ENCODE peak calls at places on chromosomes 13 and 19, in nine cellular contexts. S is uterus; M is fibroblast of lung; F is right cardiac atrium; T is effector memory CD4-positive, alpha-beta T cell; O is spleen; B is K562; K is tibial nerve; X is left ventricle myocardium inferior. D is an unnamed sample. For H3K4me1, the result is how much of the 10 kb centered on the place peaks cover.

GRCh38 chr13:41916173-41916954 is 44.5 kb downstream of the VWA8 start:
- DNase-seq in S (no peak), M (peak), F (no peak), T (no peak), O (no peak), B (peak), K (no peak), X (no peak), D (no peak)

GRCh38 chr19:29805026-29805925 is 6.5 kb upstream of the CCNE1 start:
- DNase-seq in S (no peak), M (peak), F (no peak), T (no peak), O (peak), B (no peak), K (no peak), X (no peak), D (peak)

GRCh38 chr13:110911880-110912279 is 3.0 kb downstream of the ANKRD10 start:
- DNase-seq in S (no peak), M (peak), F (no peak), T (no peak), O (no peak), B (no peak), K (no peak), X (no peak), D (no peak)

GRCh38 chr19:16940626-16941025 is 51.8 kb downstream of the F2RL3 start:
- DNase-seq in S (no peak), M (no peak), F (no peak), T (no peak), O (peak), B (no peak), K (no peak), X (no peak), D (no peak)

GRCh38 chr19:10269333-10270179 is 1.4 kb upstream of the ICAM1 start:
- DNase-seq in S (peak), M (peak), F (peak), T (peak), O (peak), B (peak), K (peak), X (peak), D (peak)

GRCh38 chr13:66657165-66657895 is 572.8 kb downstream of the PCDH9 start:
- DNase-seq in S (peak), M (peak), F (peak), T (no peak), O (no peak), B (no peak), K (no peak), X (peak), D (no peak)

GRCh38 chr13:110552767-110553166 is 8.8 kb downstream of the RAB20 start:
- DNase-seq in S (no peak), M (no peak), F (no peak), T (no peak), O (no peak), B (no peak), K (no peak), X (no peak), D (no peak)

GRCh38 chr19:2266183-2266993 is 10.2 kb upstream of the JSRP1 start:
- DNase-seq in S (peak), M (peak), F (peak), T (no peak), O (peak), B (peak), K (peak), X (peak), D (peak)

GRCh38 chr19:35845215-35846037 is 6.9 kb downstream of the NPHS1 start:
- DNase-seq in S (no peak), M (no peak), F (peak), T (no peak), O (peak), B (peak), K (no peak), X (no peak), D (no peak)

GRCh38 chr13:111614613-111615012 is 294.2 kb downstream of the TEX29 start:
- DNase-seq in S (no peak), M (no peak), F (no peak), T (no peak), O (no peak), B (no peak), K (no peak), X (no peak), D (no peak)

GRCh38 chr19:48147597-48148175 is 22.5 kb downstream of the LIG1 start:
- DNase-seq in S (no peak), M (no peak), F (no peak), T (no peak), O (no peak), B (no peak), K (no peak), X (no peak), D (no peak)

GRCh38 chr13:39364797-39365468 is 238.1 kb downstream of the LHFPL6 start:
- DNase-seq in S (no peak), M (peak), F (no peak), T (no peak), O (no peak), B (no peak), K (no peak), X (no peak), D (no peak)

GRCh38 chr13:113149711-113150544 is 8.5 kb upstream of the PROZ start:
- DNase-seq in S (no peak), M (no peak), F (no peak), T (no peak), O (no peak), B (no peak), K (no peak), X (no peak), D (no peak)

GRCh38 chr13:65784088-65784816 is 1445.9 kb downstream of the PCDH9 start:
- DNase-seq in S (no peak), M (no peak), F (no peak), T (no peak), O (peak), B (no peak), K (no peak), X (no peak), D (no peak)

GRCh38 chr19:39498262-39499081 is at the start of gene DLL3:
- DNase-seq in S (no peak), M (no peak), F (no peak), T (no peak), O (no peak), B (peak), K (no peak), X (no peak), D (no peak)

GRCh38 chr13:23411220-23411619 is 22.3 kb downstream of the SACS start:
- DNase-seq in S (no peak), M (peak), F (no peak), T (no peak), O (no peak), B (no peak), K (no peak), X (no peak), D (no peak)

GRCh38 chr13:36870050-36870692 is 49.9 kb downstream of the SMAD9 start:
- DNase-seq in S (no peak), M (no peak), F (no peak), T (no peak), O (no peak), B (no peak), K (no peak), X (no peak), D (no peak)

GRCh38 chr19:17112700-17113099 is 37.1 kb downstream of the MYO9B start:
- DNase-seq in S (no peak), M (no peak), F (no peak), T (no peak), O (no peak), B (no peak), K (no peak), X (no peak), D (no peak)

GRCh38 chr19:18617562-18617961 is 4.9 kb downstream of the TMEM59L start:
- DNase-seq in S (no peak), M (no peak), F (no peak), T (no peak), O (no peak), B (no peak), K (no peak), X (no peak), D (no peak)

GRCh38 chr13:32025730-32026129 is 5.8 kb upstream of the FRY start:
- DNase-seq in S (no peak), M (no peak), F (no peak), T (no peak), O (no peak), B (no peak), K (no peak), X (no peak), D (no peak)

GRCh38 chr13:99386911-99387788 is 80.0 kb upstream of the GPR183 start:
- DNase-seq in S (no peak), M (no peak), F (peak), T (peak), O (peak), B (peak), K (no peak), X (peak), D (no peak)

GRCh38 chr13:26062853-26063444 is 11.1 kb upstream of the SHISA2 start:
- DNase-seq in S (no peak), M (peak), F (no peak), T (no peak), O (no peak), B (peak), K (no peak), X (no peak), D (no peak)

GRCh38 chr19:45091031-45091918 is 1.7 kb upstream of the PPP1R37 start:
- DNase-seq in S (peak), M (peak), F (peak), T (peak), O (peak), B (peak), K (peak), X (peak), D (peak)

GRCh38 chr19:49803529-49803856 is 9.6 kb downstream of the FUZ start:
- DNase-seq in S (no peak), M (no peak), F (peak), T (no peak), O (no peak), B (no peak), K (no peak), X (no peak), D (no peak)

GRCh38 chr13:100636441-100636840 is 38.2 kb downstream of the TMTC4 start:
- DNase-seq in S (no peak), M (no peak), F (no peak), T (no peak), O (no peak), B (no peak), K (no peak), X (no peak), D (no peak)

GRCh38 chr19:18156841-18157464 is 4.0 kb downstream of the PIK3R2 start:
- DNase-seq in S (peak), M (peak), F (peak), T (no peak), O (peak), B (peak), K (peak), X (peak), D (peak)

GRCh38 chr19:4234142-4234861 is 5.0 kb downstream of the EBI3 start:
- DNase-seq in S (no peak), M (no peak), F (no peak), T (no peak), O (no peak), B (no peak), K (no peak), X (no peak), D (no peak)

GRCh38 chr13:21481359-21481758 is 22.3 kb upstream of the ZDHHC20 start:
- DNase-seq in S (no peak), M (no peak), F (no peak), T (no peak), O (no peak), B (no peak), K (no peak), X (no peak), D (no peak)

GRCh38 chr13:48542581-48543341 is 9.9 kb upstream of the RCBTB2 start:
- DNase-seq in S (peak), M (peak), F (peak), T (no peak), O (no peak), B (no peak), K (no peak), X (peak), D (no peak)

GRCh38 chr19:38250821-38251563 is 5.2 kb downstream of the PPP1R14A start:
- DNase-seq in S (peak), M (no peak), F (peak), T (no peak), O (peak), B (no peak), K (peak), X (peak), D (peak)

GRCh38 chr19:19388568-19389555 is 16.6 kb upstream of the GATAD2A start:
- DNase-seq in S (no peak), M (no peak), F (no peak), T (no peak), O (peak), B (peak), K (no peak), X (no peak), D (no peak)

GRCh38 chr13:26508885-26509284 is 48.6 kb upstream of the WASF3 start:
- DNase-seq in S (peak), M (peak), F (peak), T (no peak), O (no peak), B (no peak), K (peak), X (peak), D (peak)

GRCh38 chr19:12991296-12991695 is 4.0 kb upstream of the NFIX start:
- DNase-seq in S (no peak), M (no peak), F (no peak), T (no peak), O (no peak), B (no peak), K (no peak), X (no peak), D (no peak)

GRCh38 chr13:112772929-112773328 is 83.1 kb downstream of the ATP11A start:
- DNase-seq in S (no peak), M (no peak), F (no peak), T (no peak), O (peak), B (no peak), K (no peak), X (no peak), D (peak)

GRCh38 chr19:41928754-41929535 is 696 bp upstream of the ERFL start:
- DNase-seq in S (no peak), M (no peak), F (no peak), T (no peak), O (peak), B (peak), K (no peak), X (no peak), D (no peak)

GRCh38 chr19:41930322-41930722 is 2.1 kb upstream of the ERFL start:
- DNase-seq in S (no peak), M (no peak), F (no peak), T (no peak), O (no peak), B (peak), K (no peak), X (no peak), D (no peak)

GRCh38 chr19:41928221-41928683 is at the start of gene ERFL:
- DNase-seq in S (no peak), M (no peak), F (no peak), T (no peak), O (peak), B (peak), K (no peak), X (no peak), D (no peak)

GRCh38 chr19:41930926-41931592 is 2.8 kb upstream of the ERFL start:
- DNase-seq in S (no peak), M (no peak), F (no peak), T (no peak), O (no peak), B (no peak), K (no peak), X (no peak), D (no peak)

GRCh38 chr19:41929536-41930071 is 1.4 kb upstream of the ERFL start:
- DNase-seq in S (no peak), M (no peak), F (no peak), T (no peak), O (peak), B (no peak), K (no peak), X (no peak), D (no peak)
- H3K4me3 ChIP-seq in S (no peak), M (no peak), F (no peak), T (no peak), O (peak), B (peak), K (no peak), X (no peak), D (no peak)

DNA sequence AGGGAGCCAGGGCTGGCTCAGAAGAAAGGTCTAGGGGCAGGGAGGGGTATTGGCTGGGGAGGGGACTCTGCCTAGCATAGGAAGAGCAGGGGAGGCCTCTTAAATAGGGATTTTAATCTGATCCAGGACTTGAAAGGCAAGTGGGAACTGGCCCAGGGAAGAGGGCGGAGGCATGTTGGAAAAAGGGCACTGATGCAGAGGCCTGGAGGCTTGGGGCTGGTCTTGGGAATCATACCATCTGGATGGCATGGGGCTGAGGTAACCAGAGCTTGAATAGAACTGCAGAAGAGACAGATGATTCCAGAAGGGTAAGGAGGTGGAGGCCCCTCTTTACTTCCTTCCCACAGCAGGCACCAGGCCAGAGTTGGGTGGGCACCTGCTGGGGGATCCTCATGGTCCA is 29.1 kb downstream of the CERS4 start:
- DNase-seq in S (no peak), M (no peak), F (no peak), T (no peak), O (no peak), B (no peak), K (no peak), X (no peak), D (no peak)
- H3K4me1 ChIP-seq in S (under half), M (under half), F (under half), T (under half), O (under half), B (under half), K (under half), X (under half), D (under half)

GRCh38 chr19:901216-902092 is 8.2 kb downstream of the RNU6-9 start:
- DNase-seq in S (no peak), M (no peak), F (no peak), T (no peak), O (no peak), B (no peak), K (no peak), X (no peak), D (no peak)

GRCh38 chr19:903266-903797 is 9.7 kb downstream of the R3HDM4 start:
- DNase-seq in S (no peak), M (peak), F (no peak), T (no peak), O (no peak), B (peak), K (no peak), X (no peak), D (no peak)

GRCh38 chr19:904545-904944 is 8.5 kb downstream of the R3HDM4 start:
- DNase-seq in S (no peak), M (no peak), F (no peak), T (no peak), O (no peak), B (no peak), K (no peak), X (no peak), D (no peak)

GRCh38 chr19:902093-902370 is 8.7 kb downstream of the RNU6-9 start:
- DNase-seq in S (no peak), M (no peak), F (no peak), T (no peak), O (no peak), B (no peak), K (no peak), X (no peak), D (no peak)

GRCh38 chr19:902446-903226 is 9.4 kb downstream of the RNU6-9 start:
- DNase-seq in S (no peak), M (no peak), F (no peak), T (no peak), O (no peak), B (no peak), K (no peak), X (no peak), D (no peak)
- H3K4me3 ChIP-seq in S (no peak), M (no peak), F (no peak), T (no peak), O (no peak), B (no peak), K (no peak), X (no peak), D (no peak)

GRCh38 chr19:1266116-1266817 is 2.9 kb upstream of the CIRBP start:
- DNase-seq in S (peak), M (peak), F (peak), T (peak), O (peak), B (peak), K (no peak), X (peak), D (peak)
- H3K4me1 ChIP-seq in S (half or more), M (under half), F (under half), T (half or more), O (half or more), B (half or more), K (under half), X (half or more), D (under half)

DNA sequence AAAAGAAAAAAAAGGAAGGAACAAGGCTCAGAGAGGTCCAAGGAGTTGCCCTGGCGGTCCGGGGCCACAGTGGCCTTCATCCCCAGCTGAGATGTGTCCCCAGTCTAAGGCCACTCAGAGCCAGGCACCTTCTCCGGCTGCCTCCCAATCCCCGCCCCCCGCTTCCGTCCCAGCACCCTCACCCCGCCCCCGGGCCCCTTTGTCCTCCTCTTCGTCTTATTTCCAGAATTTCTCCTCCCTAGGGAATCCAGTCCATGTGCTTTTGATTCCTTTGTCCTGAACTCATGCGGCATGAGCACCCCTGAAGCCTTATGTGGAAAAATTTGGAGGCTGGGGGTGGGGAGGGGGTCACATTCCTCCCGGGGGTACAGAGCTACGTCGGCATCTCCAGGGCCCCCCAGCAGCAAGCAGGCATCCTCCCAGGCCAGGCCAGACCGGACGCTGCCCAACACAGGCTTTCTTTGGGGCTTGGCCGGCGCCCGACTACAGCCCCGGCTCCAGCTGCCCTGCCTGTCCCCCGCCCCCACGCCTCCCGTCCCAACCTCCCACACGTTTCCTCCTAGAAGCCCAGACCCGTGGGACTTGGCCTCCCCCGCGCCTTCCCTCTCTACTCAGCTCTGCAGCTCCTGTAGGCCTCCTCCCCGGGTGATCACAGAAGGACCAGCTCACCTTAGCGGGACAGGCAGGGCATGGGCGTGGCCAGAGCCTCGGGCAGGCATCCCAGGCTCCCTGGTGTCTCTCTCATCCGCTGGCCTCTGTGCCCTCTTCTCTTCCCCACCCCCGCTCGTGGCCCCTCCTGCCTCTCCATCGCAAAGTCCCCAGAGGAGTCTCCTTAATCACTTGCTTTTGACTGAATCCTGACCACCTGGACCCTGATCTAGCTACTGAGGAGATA is 17.8 kb upstream of the ADGRE5 start:
- DNase-seq in S (peak), M (peak), F (peak), T (no peak), O (peak), B (peak), K (no peak), X (peak), D (peak)
- H3K4me3 ChIP-seq in S (no peak), M (peak), F (peak), T (peak), O (peak), B (peak), K (peak), X (peak), D (no peak)

GRCh38 chr13:97266734-97267417 is 44.7 kb downstream of the MBNL2 start:
- DNase-seq in S (no peak), M (peak), F (no peak), T (no peak), O (no peak), B (no peak), K (no peak), X (no peak), D (no peak)
- H3K4me1 ChIP-seq in S (under half), M (under half), F (under half), T (under half), O (under half), B (under half), K (under half), X (half or more), D (under half)

GRCh38 chr13:20124303-20124702 is 36.5 kb downstream of the GJA3 start:
- DNase-seq in S (no peak), M (no peak), F (no peak), T (no peak), O (no peak), B (no peak), K (no peak), X (no peak), D (no peak)
- H3K4me3 ChIP-seq in S (no peak), M (no peak), F (no peak), T (no peak), O (no peak), B (no peak), K (no peak), X (no peak), D (no peak)